ENCODE peak calls at places on chromosomes 13 and 19, in ten cellular contexts. B, O, R, L, I, K, T, F, M and E are unnamed samples.

GRCh38 chr19:11168568-11168967 is 13.0 kb upstream of the SPC24 start:
- DNase-seq in B (no peak), O (no peak), R (no peak), L (no peak), I (no peak), K (no peak), T (no peak), F (peak; percentile 92), M (no peak), E (no peak)

GRCh38 chr19:56222901-56223300 is 20.8 kb downstream of the ZSCAN5C start:
- DNase-seq in B (no peak), O (no peak), R (no peak), L (no peak), I (no peak), K (no peak), T (no peak), F (no peak), M (no peak), E (no peak)

GRCh38 chr19:11238041-11238440 is 1.4 kb upstream of the ANGPTL8 start:
- DNase-seq in B (no peak), O (no peak), R (no peak), L (no peak), I (no peak), K (no peak), T (no peak), F (no peak), M (no peak), E (no peak)

GRCh38 chr13:33207616-33207964 is 78.0 kb downstream of the STARD13 start:
- DNase-seq in B (peak; percentile 47), O (peak; percentile 52), R (no peak), L (peak; percentile 51), I (no peak), K (no peak), T (no peak), F (peak; percentile 78), M (no peak), E (no peak)

GRCh38 chr19:50962245-50962644 is 7.1 kb downstream of the KLK6 start:
- DNase-seq in B (no peak), O (no peak), R (no peak), L (no peak), I (no peak), K (no peak), T (no peak), F (no peak), M (no peak), E (no peak)

GRCh38 chr19:3976495-3977241 is 5.8 kb upstream of the DAPK3 start:
- DNase-seq in B (peak; percentile 20), O (no peak), R (no peak), L (peak; percentile 5), I (no peak), K (peak; percentile 23), T (no peak), F (no peak), M (peak; percentile 92), E (no peak)

GRCh38 chr13:37105251-37105714 is at the start of gene CSNK1A1L:
- DNase-seq in B (no peak), O (no peak), R (no peak), L (no peak), I (no peak), K (no peak), T (peak; percentile 67), F (no peak), M (no peak), E (no peak)

GRCh38 chr13:31046711-31047279 is 114.3 kb downstream of the TEX26 start:
- DNase-seq in B (no peak), O (peak; percentile 62), R (peak; percentile 36), L (peak; percentile 16), I (no peak), K (no peak), T (no peak), F (peak; percentile 43), M (no peak), E (no peak)

GRCh38 chr19:47637550-47637949 is 28.6 kb downstream of the BICRA start:
- DNase-seq in B (no peak), O (no peak), R (no peak), L (no peak), I (no peak), K (no peak), T (no peak), F (no peak), M (peak; percentile 12), E (no peak)

GRCh38 chr19:36113895-36114762 is 546 bp downstream of the POLR2I start:
- DNase-seq in B (peak; percentile 22), O (peak; percentile 61), R (peak; percentile 52), L (peak; percentile 38), I (no peak), K (peak; percentile 43), T (peak; percentile 83), F (peak; percentile 23), M (no peak), E (no peak)

GRCh38 chr19:51693819-51694218 is 689 bp downstream of the SPACA6 start:
- DNase-seq in B (no peak), O (no peak), R (no peak), L (no peak), I (no peak), K (no peak), T (no peak), F (no peak), M (no peak), E (no peak)

GRCh38 chr13:50908371-50908770 is 1.2 kb upstream of the RNASEH2B start:
- DNase-seq in B (no peak), O (no peak), R (no peak), L (no peak), I (peak; percentile 38), K (no peak), T (no peak), F (no peak), M (no peak), E (no peak)

GRCh38 chr19:1880611-1881392 is 4.5 kb downstream of the ABHD17A start:
- DNase-seq in B (no peak), O (no peak), R (peak; percentile 50), L (no peak), I (no peak), K (no peak), T (no peak), F (no peak), M (no peak), E (no peak)
- H3K4me3 ChIP-seq in B (no peak overlapping the region), O (no peak overlapping the region), R (no peak overlapping the region), L (peak overlapping the region; percentile 100), I (no peak overlapping the region), K (peak overlapping the region; percentile 6), T (peak overlapping the region; percentile 86), F (no peak overlapping the region), M (peak overlapping the region; percentile 97), E (no peak overlapping the region)

GRCh38 chr13:46712524-46712923 is 84.4 kb downstream of the ESD start:
- DNase-seq in B (no peak), O (peak; percentile 11), R (no peak), L (no peak), I (no peak), K (no peak), T (no peak), F (no peak), M (no peak), E (no peak)
- H3K27ac ChIP-seq in B (no peak overlapping the region), O (no peak overlapping the region), R (no peak overlapping the region), L (no peak overlapping the region), I (no peak overlapping the region), K (no peak overlapping the region), T (no peak overlapping the region), F (no peak overlapping the region), M (no peak overlapping the region), E (no peak overlapping the region)

GRCh38 chr13:103009061-103009840 is 57.0 kb downstream of the SLC10A2 start:
- DNase-seq in B (no peak), O (no peak), R (no peak), L (no peak), I (no peak), K (no peak), T (no peak), F (no peak), M (no peak), E (no peak)

GRCh38 chr13:103002279-103002678 is 63.9 kb downstream of the SLC10A2 start:
- DNase-seq in B (no peak), O (peak; percentile 24), R (no peak), L (no peak), I (no peak), K (no peak), T (no peak), F (no peak), M (no peak), E (no peak)

GRCh38 chr13:103006706-103007426 is 59.4 kb downstream of the SLC10A2 start:
- DNase-seq in B (no peak), O (peak; percentile 17), R (no peak), L (peak; percentile 17), I (no peak), K (no peak), T (no peak), F (no peak), M (no peak), E (no peak)

GRCh38 chr13:103007427-103007762 is 58.8 kb downstream of the SLC10A2 start:
- DNase-seq in B (no peak), O (no peak), R (no peak), L (no peak), I (no peak), K (no peak), T (no peak), F (no peak), M (no peak), E (no peak)

DNA sequence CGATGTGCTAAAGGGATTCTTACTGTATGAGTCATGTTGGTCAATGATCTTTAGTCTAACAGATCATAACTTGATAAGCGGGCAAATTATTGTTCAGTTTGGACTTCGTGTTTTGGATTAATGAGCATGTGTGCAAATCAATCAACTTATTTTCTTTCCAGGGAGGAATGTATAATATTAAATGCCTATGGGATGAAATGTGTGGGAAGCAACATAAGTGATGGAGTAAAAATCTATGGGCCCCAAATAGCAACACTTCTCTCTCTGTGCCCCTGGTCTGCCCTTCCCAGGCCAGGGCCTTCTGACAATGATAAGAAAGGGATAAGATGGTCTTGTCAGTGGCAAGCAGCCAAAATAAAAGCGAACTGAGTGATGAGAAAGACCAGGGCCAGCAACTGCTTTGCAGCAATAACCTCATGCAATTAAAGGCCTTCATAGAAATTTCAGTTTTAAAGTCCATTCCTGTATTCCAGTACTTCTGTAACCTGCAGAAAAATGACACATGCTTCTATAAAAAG is 61.4 kb downstream of the SLC10A2 start:
- DNase-seq in B (no peak), O (no peak), R (no peak), L (peak; percentile 41), I (no peak), K (peak; percentile 47), T (no peak), F (no peak), M (no peak), E (no peak)
- H3K4me1 ChIP-seq in B (no peaks in the 10 kb centered on the region), O (peaks cover 21% of the 10 kb centered on the region), R (no peaks in the 10 kb centered on the region), L (peaks cover 23% of the 10 kb centered on the region), I (peaks cover 5% of the 10 kb centered on the region), K (no peaks in the 10 kb centered on the region), T (no peaks in the 10 kb centered on the region), F (no peaks in the 10 kb centered on the region), M (no peaks in the 10 kb centered on the region), E (no peaks in the 10 kb centered on the region)

GRCh38 chr13:113258655-113259054 is 38.4 kb upstream of the LAMP1 start:
- DNase-seq in B (no peak), O (no peak), R (no peak), L (no peak), I (no peak), K (no peak), T (no peak), F (no peak), M (no peak), E (no peak)
- H3K4me3 ChIP-seq in B (no peak overlapping the region), O (no peak overlapping the region), R (no peak overlapping the region), L (no peak overlapping the region), I (no peak overlapping the region), K (no peak overlapping the region), T (no peak overlapping the region), F (no peak overlapping the region), M (no peak overlapping the region), E (no peak overlapping the region)